ENCODE peak calls at places on chromosomes 4 and X, in nine cellular contexts. R, H, O, L, J, F, V, B and D are unnamed samples.

GRCh38 chrX:56763556-56764152 is 34.6 kb downstream of the NBDY start:
- DNase-seq in F (no peak), H (peak; percentile 82), B (no peak), V (no peak), R (no peak), L (no peak), O (no peak), J (peak; percentile 77), D (peak; percentile 48)

GRCh38 chrX:109472939-109473713 is 8.8 kb downstream of the GUCY2F start:
- DNase-seq in F (peak; percentile 77), J (peak; percentile 40), B (peak; percentile 81), V (peak; percentile 5), O (no peak), R (no peak), H (peak; percentile 31), L (no peak), D (peak; percentile 3)

GRCh38 chr4:152408514-152409327 is 127.2 kb downstream of the FBXW7 start:
- DNase-seq in V (peak; percentile 31), F (peak; percentile 49), R (no peak), O (no peak), B (peak; percentile 55), H (no peak), L (no peak), J (peak; percentile 30), D (no peak)

GRCh38 chrX:72273718-72274117 is 3.3 kb downstream of the RPS4X start:
- DNase-seq in J (no peak), H (no peak), V (no peak), L (no peak), R (no peak), O (no peak), F (no peak), B (no peak), D (no peak)

GRCh38 chr4:175882891-175883290 is 70.8 kb upstream of the GPM6A start:
- DNase-seq in O (no peak), R (no peak), H (no peak), V (no peak), B (no peak), F (no peak), J (no peak), L (no peak), D (no peak)

GRCh38 chrX:130592204-130592603 is 190.4 kb downstream of the RBMX2 start:
- DNase-seq in L (no peak), F (no peak), H (no peak), R (no peak), J (no peak), V (no peak), O (no peak), B (no peak), D (no peak)

GRCh38 chr4:157222764-157223145 is 2.2 kb downstream of the GRIA2 start:
- DNase-seq in H (no peak), B (no peak), J (no peak), V (no peak), F (no peak), L (no peak), O (no peak), R (no peak), D (no peak)

GRCh38 chr4:95092762-95093161 is 335.0 kb downstream of the BMPR1B start:
- DNase-seq in R (peak; percentile 8), B (no peak), H (no peak), V (no peak), J (no peak), L (no peak), O (no peak), F (peak; percentile 60), D (no peak)

GRCh38 chrX:57155171-57155570 is 18.0 kb upstream of the SPIN2A start:
- DNase-seq in B (no peak), L (no peak), R (no peak), J (no peak), H (no peak), V (no peak), O (no peak), F (no peak), D (no peak)

GRCh38 chr4:169079942-169080827 is 70.1 kb upstream of the CBR4 start:
- DNase-seq in B (peak; percentile 77), R (peak; percentile 76), H (peak; percentile 43), L (peak; percentile 18), F (no peak), V (peak; percentile 46), J (no peak), O (no peak), D (peak; percentile 82)

GRCh38 chr4:38621004-38621684 is 42.9 kb upstream of the KLF3 start:
- DNase-seq in L (no peak), R (peak; percentile 62), J (no peak), V (peak; percentile 71), B (peak; percentile 85), O (peak; percentile 40), F (no peak), H (no peak), D (no peak)

GRCh38 chr4:16439003-16439402 is 212.7 kb upstream of the TAPT1 start:
- DNase-seq in H (no peak), R (no peak), O (no peak), B (peak; percentile 4), L (no peak), F (no peak), V (peak; percentile 50), J (no peak), D (no peak)

GRCh38 chr4:155899891-155900290 is 3.6 kb upstream of the TDO2 start:
- DNase-seq in F (peak; percentile 6), H (no peak), B (no peak), O (no peak), L (no peak), J (no peak), R (no peak), V (no peak), D (no peak)

GRCh38 chrX:155718964-155719586 is 106.3 kb upstream of the TMLHE start:
- DNase-seq in J (no peak), O (peak; percentile 6), V (peak; percentile 4), B (no peak), F (peak; percentile 60), L (no peak), H (no peak), R (no peak), D (no peak)

DNA sequence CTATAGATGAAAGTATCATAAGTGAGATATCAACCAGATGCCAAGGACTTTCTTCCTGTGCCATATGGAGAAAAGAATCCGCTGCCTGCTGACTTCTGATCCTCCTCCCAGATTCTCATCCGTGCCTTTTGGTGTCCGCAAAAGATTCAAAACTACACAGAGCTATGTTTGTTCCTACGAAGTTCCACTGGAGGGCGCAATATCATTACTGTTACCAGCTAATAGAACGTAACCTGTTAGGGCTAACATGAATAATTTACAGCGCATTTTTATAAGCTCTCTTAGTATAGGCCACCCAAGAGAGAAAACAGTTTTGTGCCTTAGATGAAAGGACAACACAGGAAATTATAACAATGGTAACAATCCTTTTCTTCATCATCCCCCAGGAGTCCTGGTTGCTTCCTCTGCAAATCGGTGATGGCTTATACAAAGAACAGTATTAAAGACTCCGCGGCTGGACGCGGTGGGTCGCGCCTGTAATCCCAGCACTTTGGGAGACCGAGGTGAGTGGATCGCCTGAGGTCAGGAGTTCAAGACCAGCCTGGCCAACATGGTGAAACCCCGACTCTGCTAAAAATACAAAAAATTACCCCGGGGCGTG is 22.8 kb upstream of the CENPVL3 start:
- DNase-seq in H (no peak), R (peak; percentile 41), V (peak; percentile 46), J (no peak), O (peak; percentile 2), L (no peak), F (peak; percentile 63), B (peak; percentile 69), D (peak; percentile 36)
- TF ChIP-seq CTCF in H (peak; percentile 24), R (peak; percentile 53), V (peak; percentile 59), J (peak; percentile 24), O (peak; percentile 57), L (no peak), F (peak; percentile 51), B (peak; percentile 29), D (peak; percentile 44)

GRCh38 chr4:21879187-21879586 is 69.4 kb downstream of the KCNIP4 start:
- DNase-seq in R (peak; percentile 7), H (no peak), J (peak; percentile 51), L (no peak), V (no peak), F (no peak), O (no peak), B (peak; percentile 44), D (no peak)
- TF ChIP-seq CTCF in R (no peak), H (no peak), J (peak; percentile 53), L (no peak), V (peak; percentile 17), F (peak; percentile 17), O (peak; percentile 15), B (no peak), D (no peak)

GRCh38 chrX:152881289-152881688 is 16.6 kb upstream of the ZNF185 start:
- DNase-seq in H (no peak), L (no peak), R (no peak), B (no peak), V (no peak), F (no peak), O (no peak), J (no peak), D (no peak)
- TF ChIP-seq CTCF in H (no peak), L (no peak), R (no peak), B (no peak), V (no peak), F (no peak), O (no peak), J (no peak), D (no peak)

DNA sequence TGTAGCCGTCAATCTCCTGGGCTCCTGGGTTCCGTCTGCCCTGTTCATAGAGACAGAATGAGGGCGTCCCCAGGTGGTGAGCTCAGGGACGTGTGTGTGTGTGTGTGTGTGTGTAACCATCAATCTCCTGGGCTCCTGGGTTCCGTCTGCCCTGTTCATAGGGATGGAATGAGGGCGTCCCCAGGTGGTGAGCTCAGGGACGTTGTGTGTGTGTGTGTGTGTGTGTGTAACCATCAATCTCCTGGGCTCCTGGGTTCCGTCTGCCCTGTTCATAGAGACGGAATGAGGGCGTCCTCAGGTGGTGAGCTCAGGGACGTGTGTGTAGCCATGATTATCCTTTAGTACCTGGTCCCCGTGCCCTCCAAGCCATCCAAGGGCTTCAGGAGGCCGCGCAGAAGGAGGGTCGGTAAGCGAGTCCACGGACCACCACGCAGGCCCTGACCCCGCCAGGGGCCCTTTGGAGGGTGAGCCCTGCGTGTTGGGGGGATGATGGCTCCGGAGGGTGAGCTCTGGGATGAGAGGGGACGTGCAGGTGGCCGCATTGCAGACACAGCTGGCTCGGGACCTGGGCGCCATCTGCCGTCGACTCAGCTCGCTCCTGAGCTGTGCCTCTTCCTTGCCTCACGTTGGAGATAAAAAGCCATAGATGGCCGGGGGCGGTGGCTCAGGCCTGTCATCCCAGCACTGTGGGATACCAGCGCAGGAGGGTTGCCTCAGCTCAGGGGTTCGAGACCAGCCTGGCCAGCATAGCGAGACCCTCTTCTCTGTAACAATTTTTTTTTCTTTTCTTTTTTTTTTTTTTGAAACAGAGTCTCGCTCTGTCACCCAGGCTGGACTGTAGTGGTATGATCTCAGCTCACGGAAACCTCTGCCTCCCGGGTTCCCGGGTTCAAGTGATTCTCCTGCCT is 5.4 kb upstream of the GTPBP6 start:
- DNase-seq in F (peak; percentile 74), O (no peak), H (peak; percentile 49), B (peak; percentile 65), L (no peak), J (peak; percentile 91), V (peak; percentile 63), R (no peak), D (peak; percentile 70)
- TF ChIP-seq CTCF in F (no peak), O (peak; percentile 30), H (no peak), B (peak; percentile 46), L (no peak), J (peak; percentile 84), V (peak; percentile 34), R (no peak), D (no peak)